ENCODE peak calls at places on chromosomes 12 and 14, in five cellular contexts. One of them, this sample, is unnamed.

GRCh38 chr12:16021666-16022065 is 110.5 kb downstream of the DERA start:
- DNase-seq in CD4-positive, CD25-positive, alpha-beta regulatory T cell: no peak
- DNase-seq in IMR-90: no peak
- DNase-seq in adrenal gland: no peak
- DNase-seq in SK-N-SH: no peak
- DNase-seq in this sample: no peak

GRCh38 chr14:76090611-76091010 is 61.1 kb upstream of the GPATCH2L start:
- DNase-seq in CD4-positive, CD25-positive, alpha-beta regulatory T cell: no peak
- DNase-seq in IMR-90: no peak
- DNase-seq in adrenal gland: no peak
- DNase-seq in SK-N-SH: no peak
- DNase-seq in this sample: no peak

GRCh38 chr14:69289811-69290520 is 30.0 kb downstream of the GALNT16 start:
- DNase-seq in CD4-positive, CD25-positive, alpha-beta regulatory T cell: no peak
- DNase-seq in IMR-90: no peak
- DNase-seq in adrenal gland: no peak
- DNase-seq in SK-N-SH: no peak
- DNase-seq in this sample: no peak

GRCh38 chr14:71290960-71291466 is 383.8 kb downstream of the PCNX1 start:
- DNase-seq in CD4-positive, CD25-positive, alpha-beta regulatory T cell: peak
- DNase-seq in IMR-90: peak
- DNase-seq in adrenal gland: peak
- DNase-seq in SK-N-SH: no peak
- DNase-seq in this sample: no peak

GRCh38 chr12:96164951-96165858 is 29.0 kb upstream of the ELK3 start:
- DNase-seq in CD4-positive, CD25-positive, alpha-beta regulatory T cell: no peak
- DNase-seq in IMR-90: no peak
- DNase-seq in adrenal gland: peak
- DNase-seq in SK-N-SH: peak
- DNase-seq in this sample: no peak

GRCh38 chr14:61498811-61499210 is 177.4 kb downstream of the PRKCH start:
- DNase-seq in CD4-positive, CD25-positive, alpha-beta regulatory T cell: no peak
- DNase-seq in IMR-90: peak
- DNase-seq in adrenal gland: no peak
- DNase-seq in SK-N-SH: no peak
- DNase-seq in this sample: no peak

GRCh38 chr14:90397401-90398314 is 829 bp downstream of the CALM1 start:
- DNase-seq in CD4-positive, CD25-positive, alpha-beta regulatory T cell: peak
- DNase-seq in IMR-90: peak
- DNase-seq in adrenal gland: peak
- DNase-seq in SK-N-SH: peak
- DNase-seq in this sample: peak

GRCh38 chr12:58425481-58426392 is 484.4 kb downstream of the ATP23 start:
- DNase-seq in CD4-positive, CD25-positive, alpha-beta regulatory T cell: no peak
- DNase-seq in IMR-90: peak
- DNase-seq in adrenal gland: peak
- DNase-seq in SK-N-SH: no peak
- DNase-seq in this sample: peak

GRCh38 chr12:67887065-67887464 is 102.2 kb upstream of the IFNG-AS1 start:
- DNase-seq in CD4-positive, CD25-positive, alpha-beta regulatory T cell: no peak
- DNase-seq in IMR-90: no peak
- DNase-seq in adrenal gland: no peak
- DNase-seq in SK-N-SH: no peak
- DNase-seq in this sample: no peak

GRCh38 chr12:124273630-124274029 is 21.3 kb upstream of the RFLNA start:
- DNase-seq in CD4-positive, CD25-positive, alpha-beta regulatory T cell: peak
- DNase-seq in IMR-90: peak
- DNase-seq in adrenal gland: no peak
- DNase-seq in SK-N-SH: peak
- DNase-seq in this sample: peak

GRCh38 chr14:94474581-94475031 is 1.4 kb downstream of the SERPINA9 start:
- DNase-seq in CD4-positive, CD25-positive, alpha-beta regulatory T cell: no peak
- DNase-seq in IMR-90: peak
- DNase-seq in adrenal gland: no peak
- DNase-seq in SK-N-SH: no peak
- DNase-seq in this sample: no peak

GRCh38 chr12:58463050-58463449 is 457.3 kb downstream of the LRIG3 start:
- DNase-seq in CD4-positive, CD25-positive, alpha-beta regulatory T cell: no peak
- DNase-seq in IMR-90: no peak
- DNase-seq in adrenal gland: no peak
- DNase-seq in SK-N-SH: no peak
- DNase-seq in this sample: no peak

GRCh38 chr14:59583755-59584154 is 7.1 kb upstream of the CCDC175 start:
- DNase-seq in CD4-positive, CD25-positive, alpha-beta regulatory T cell: no peak
- DNase-seq in IMR-90: peak
- DNase-seq in adrenal gland: no peak
- DNase-seq in SK-N-SH: no peak
- DNase-seq in this sample: no peak

GRCh38 chr14:45140661-45141187 is 5.0 kb downstream of the FANCM start:
- DNase-seq in CD4-positive, CD25-positive, alpha-beta regulatory T cell: no peak
- DNase-seq in IMR-90: no peak
- DNase-seq in adrenal gland: no peak
- DNase-seq in SK-N-SH: no peak
- DNase-seq in this sample: no peak

GRCh38 chr14:94227029-94227428 is 52.9 kb downstream of the PPP4R4 start:
- DNase-seq in CD4-positive, CD25-positive, alpha-beta regulatory T cell: no peak
- DNase-seq in IMR-90: peak
- DNase-seq in adrenal gland: no peak
- DNase-seq in SK-N-SH: no peak
- DNase-seq in this sample: no peak

GRCh38 chr14:84421611-84422010 is 1108.3 kb upstream of the FLRT2 start:
- DNase-seq in CD4-positive, CD25-positive, alpha-beta regulatory T cell: no peak
- DNase-seq in IMR-90: no peak
- DNase-seq in adrenal gland: no peak
- DNase-seq in SK-N-SH: no peak
- DNase-seq in this sample: no peak

GRCh38 chr12:40892528-40892927 is 200.3 kb downstream of the CNTN1 start:
- DNase-seq in CD4-positive, CD25-positive, alpha-beta regulatory T cell: no peak
- DNase-seq in IMR-90: no peak
- DNase-seq in adrenal gland: no peak
- DNase-seq in SK-N-SH: no peak
- DNase-seq in this sample: no peak

GRCh38 chr12:98509063-98509462 is 6.3 kb upstream of the TMPO start:
- DNase-seq in CD4-positive, CD25-positive, alpha-beta regulatory T cell: no peak
- DNase-seq in IMR-90: no peak
- DNase-seq in adrenal gland: no peak
- DNase-seq in SK-N-SH: no peak
- DNase-seq in this sample: no peak

GRCh38 chr14:22980672-22981089 is 1.7 kb downstream of the AJUBA start:
- DNase-seq in CD4-positive, CD25-positive, alpha-beta regulatory T cell: peak
- DNase-seq in IMR-90: peak
- DNase-seq in adrenal gland: peak
- DNase-seq in SK-N-SH: peak
- DNase-seq in this sample: no peak

GRCh38 chr12:123398177-123398916 is 14.4 kb downstream of the KMT5A start:
- DNase-seq in CD4-positive, CD25-positive, alpha-beta regulatory T cell: no peak
- DNase-seq in IMR-90: peak
- DNase-seq in adrenal gland: peak
- DNase-seq in SK-N-SH: no peak
- DNase-seq in this sample: no peak

GRCh38 chr12:109358154-109358869 is 10.6 kb downstream of the MYO1H start:
- DNase-seq in CD4-positive, CD25-positive, alpha-beta regulatory T cell: peak
- DNase-seq in IMR-90: peak
- DNase-seq in adrenal gland: no peak
- DNase-seq in SK-N-SH: peak
- DNase-seq in this sample: no peak

GRCh38 chr12:30178948-30179347 is 395.2 kb upstream of the TMTC1 start:
- DNase-seq in CD4-positive, CD25-positive, alpha-beta regulatory T cell: no peak
- DNase-seq in IMR-90: no peak
- DNase-seq in adrenal gland: no peak
- DNase-seq in SK-N-SH: no peak
- DNase-seq in this sample: no peak

GRCh38 chr12:68976304-68976915 is 43.4 kb upstream of the CPM start:
- DNase-seq in CD4-positive, CD25-positive, alpha-beta regulatory T cell: no peak
- DNase-seq in IMR-90: no peak
- DNase-seq in adrenal gland: no peak
- DNase-seq in SK-N-SH: no peak
- DNase-seq in this sample: no peak

GRCh38 chr12:132774646-132775275 is 13.1 kb upstream of the ANKLE2 start:
- DNase-seq in CD4-positive, CD25-positive, alpha-beta regulatory T cell: no peak
- DNase-seq in IMR-90: no peak
- DNase-seq in adrenal gland: no peak
- DNase-seq in SK-N-SH: no peak
- DNase-seq in this sample: no peak

GRCh38 chr14:53523226-53523625 is 370.1 kb upstream of the DDHD1 start:
- DNase-seq in CD4-positive, CD25-positive, alpha-beta regulatory T cell: no peak
- DNase-seq in IMR-90: no peak
- DNase-seq in adrenal gland: no peak
- DNase-seq in SK-N-SH: no peak
- DNase-seq in this sample: no peak

GRCh38 chr12:49917126-49917787 is 13.6 kb upstream of the FAIM2 start:
- DNase-seq in CD4-positive, CD25-positive, alpha-beta regulatory T cell: no peak
- DNase-seq in IMR-90: no peak
- DNase-seq in adrenal gland: no peak
- DNase-seq in SK-N-SH: no peak
- DNase-seq in this sample: no peak

DNA sequence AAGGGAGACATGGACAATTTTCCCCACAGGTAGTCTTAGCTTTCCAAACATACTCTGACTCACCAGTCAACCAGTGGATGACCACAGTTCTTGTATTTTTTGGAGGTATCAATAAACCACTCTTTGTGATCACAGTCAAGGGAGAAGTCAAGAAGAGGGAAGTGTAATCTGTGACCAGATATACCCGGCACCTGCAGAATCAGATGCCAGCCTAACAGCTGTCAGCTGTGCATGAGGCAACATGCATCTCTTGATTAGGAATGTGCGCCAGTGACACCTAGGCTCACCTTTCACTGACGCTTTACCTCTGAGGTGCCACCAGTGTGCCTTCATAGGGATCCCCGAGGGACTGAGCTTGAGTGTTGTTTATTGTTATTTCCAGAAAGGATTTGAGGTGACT is 20.0 kb downstream of the PROX2 start:
- DNase-seq in CD4-positive, CD25-positive, alpha-beta regulatory T cell: no peak
- DNase-seq in IMR-90: no peak
- DNase-seq in adrenal gland: no peak
- DNase-seq in SK-N-SH: no peak
- DNase-seq in this sample: no peak
- H3K4me3 ChIP-seq in CD4-positive, CD25-positive, alpha-beta regulatory T cell: no peak
- H3K4me3 ChIP-seq in IMR-90: no peak
- H3K4me3 ChIP-seq in adrenal gland: no peak
- H3K4me3 ChIP-seq in SK-N-SH: no peak
- H3K4me3 ChIP-seq in this sample: no peak

DNA sequence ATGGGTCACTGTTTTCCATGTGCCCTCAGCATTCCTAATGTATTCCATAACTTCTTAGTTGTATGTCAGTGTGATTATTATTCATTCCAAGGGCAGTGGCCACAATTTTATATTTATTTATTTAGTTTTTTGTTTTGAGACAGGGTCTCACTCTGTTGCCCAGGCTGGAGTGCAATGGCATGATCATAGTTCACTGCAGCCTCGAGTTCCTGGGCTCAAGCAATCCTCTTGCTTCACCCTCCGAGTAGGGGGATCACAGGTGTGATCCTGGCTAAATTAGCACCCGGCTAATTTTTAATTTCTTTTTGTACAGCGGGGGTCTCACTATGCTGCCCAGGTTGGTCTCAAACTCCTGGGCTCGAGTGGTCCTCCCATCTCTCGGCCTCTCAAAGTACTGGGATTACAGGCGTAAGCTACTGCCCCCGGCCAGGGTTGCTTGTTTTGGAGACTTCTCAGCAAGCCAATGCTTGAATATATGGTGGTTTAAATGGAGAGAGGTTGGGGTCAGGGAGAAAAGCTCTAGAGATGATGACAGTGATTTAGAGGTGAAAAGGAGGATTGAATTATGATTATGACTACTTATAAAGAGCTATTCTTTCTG is 7.6 kb downstream of the GPRC5A start:
- DNase-seq in CD4-positive, CD25-positive, alpha-beta regulatory T cell: no peak
- DNase-seq in IMR-90: no peak
- DNase-seq in adrenal gland: no peak
- DNase-seq in SK-N-SH: no peak
- DNase-seq in this sample: no peak
- H3K4me3 ChIP-seq in CD4-positive, CD25-positive, alpha-beta regulatory T cell: no peak
- H3K4me3 ChIP-seq in IMR-90: no peak
- H3K4me3 ChIP-seq in adrenal gland: no peak
- H3K4me3 ChIP-seq in SK-N-SH: no peak
- H3K4me3 ChIP-seq in this sample: no peak

GRCh38 chr14:24428628-24429394 is 657 bp downstream of the CBLN3 start:
- DNase-seq in CD4-positive, CD25-positive, alpha-beta regulatory T cell: no peak
- DNase-seq in IMR-90: no peak
- DNase-seq in adrenal gland: peak
- DNase-seq in SK-N-SH: no peak
- DNase-seq in this sample: no peak
- H3K4me3 ChIP-seq in CD4-positive, CD25-positive, alpha-beta regulatory T cell: peak
- H3K4me3 ChIP-seq in IMR-90: no peak
- H3K4me3 ChIP-seq in adrenal gland: peak
- H3K4me3 ChIP-seq in SK-N-SH: no peak
- H3K4me3 ChIP-seq in this sample: peak

GRCh38 chr12:121932176-121932536 is 13.8 kb downstream of the CFAP251 start:
- DNase-seq in CD4-positive, CD25-positive, alpha-beta regulatory T cell: no peak
- DNase-seq in IMR-90: no peak
- DNase-seq in adrenal gland: no peak
- DNase-seq in SK-N-SH: no peak
- DNase-seq in this sample: no peak

GRCh38 chr12:121932914-121933521 is 14.6 kb downstream of the CFAP251 start:
- DNase-seq in CD4-positive, CD25-positive, alpha-beta regulatory T cell: no peak
- DNase-seq in IMR-90: no peak
- DNase-seq in adrenal gland: no peak
- DNase-seq in SK-N-SH: no peak
- DNase-seq in this sample: no peak

GRCh38 chr12:121933522-121934317 is 15.3 kb downstream of the CFAP251 start:
- DNase-seq in CD4-positive, CD25-positive, alpha-beta regulatory T cell: no peak
- DNase-seq in IMR-90: peak
- DNase-seq in adrenal gland: peak
- DNase-seq in SK-N-SH: no peak
- DNase-seq in this sample: no peak

GRCh38 chr12:121927798-121928197 is 9.4 kb downstream of the CFAP251 start:
- DNase-seq in CD4-positive, CD25-positive, alpha-beta regulatory T cell: no peak
- DNase-seq in IMR-90: no peak
- DNase-seq in adrenal gland: no peak
- DNase-seq in SK-N-SH: no peak
- DNase-seq in this sample: no peak

GRCh38 chr12:121930862-121931261 is 12.5 kb downstream of the CFAP251 start:
- DNase-seq in CD4-positive, CD25-positive, alpha-beta regulatory T cell: no peak
- DNase-seq in IMR-90: no peak
- DNase-seq in adrenal gland: no peak
- DNase-seq in SK-N-SH: no peak
- DNase-seq in this sample: no peak
- H3K4me3 ChIP-seq in CD4-positive, CD25-positive, alpha-beta regulatory T cell: no peak
- H3K4me3 ChIP-seq in IMR-90: no peak
- H3K4me3 ChIP-seq in adrenal gland: no peak
- H3K4me3 ChIP-seq in SK-N-SH: no peak
- H3K4me3 ChIP-seq in this sample: no peak

GRCh38 chr14:100306256-100306505 is at the start of gene SLC25A29:
- DNase-seq in CD4-positive, CD25-positive, alpha-beta regulatory T cell: no peak
- DNase-seq in IMR-90: no peak
- DNase-seq in adrenal gland: no peak
- DNase-seq in SK-N-SH: no peak
- DNase-seq in this sample: no peak

GRCh38 chr14:100309028-100309718 is 2.9 kb upstream of the SLC25A29 start:
- DNase-seq in CD4-positive, CD25-positive, alpha-beta regulatory T cell: no peak
- DNase-seq in IMR-90: no peak
- DNase-seq in adrenal gland: no peak
- DNase-seq in SK-N-SH: no peak
- DNase-seq in this sample: no peak

GRCh38 chr14:100306506-100307214 is 416 bp upstream of the SLC25A29 start:
- DNase-seq in CD4-positive, CD25-positive, alpha-beta regulatory T cell: peak
- DNase-seq in IMR-90: peak
- DNase-seq in adrenal gland: peak
- DNase-seq in SK-N-SH: peak
- DNase-seq in this sample: peak

GRCh38 chr14:100308112-100308792 is 2.0 kb upstream of the SLC25A29 start:
- DNase-seq in CD4-positive, CD25-positive, alpha-beta regulatory T cell: no peak
- DNase-seq in IMR-90: no peak
- DNase-seq in adrenal gland: no peak
- DNase-seq in SK-N-SH: no peak
- DNase-seq in this sample: no peak

GRCh38 chr14:100307215-100308111 is 1.2 kb upstream of the SLC25A29 start:
- DNase-seq in CD4-positive, CD25-positive, alpha-beta regulatory T cell: no peak
- DNase-seq in IMR-90: peak
- DNase-seq in adrenal gland: peak
- DNase-seq in SK-N-SH: peak
- DNase-seq in this sample: no peak
- H3K4me3 ChIP-seq in CD4-positive, CD25-positive, alpha-beta regulatory T cell: no peak
- H3K4me3 ChIP-seq in IMR-90: peak
- H3K4me3 ChIP-seq in adrenal gland: peak
- H3K4me3 ChIP-seq in SK-N-SH: peak
- H3K4me3 ChIP-seq in this sample: peak